ENCODE peak calls at places on chromosomes 4 and X, in five cellular contexts. P is lower lobe of right lung, E is A549, G is WERI-Rb-1, X is sigmoid colon. L is an unnamed sample.

GRCh38 chr4:180923476-180923875 is 1319.7 kb upstream of the TENM3 start:
- DNase-seq in P (no peak), X (no peak), E (no peak), G (no peak), L (no peak)

GRCh38 chr4:87819281-87819919 is 13.4 kb upstream of the MEPE start:
- DNase-seq in P (no peak), X (no peak), G (peak; percentile 21), E (peak; percentile 68), L (no peak)

GRCh38 chr4:52714597-52715254 is 36.5 kb downstream of the ERVMER34-1 start:
- DNase-seq in E (no peak), X (no peak), P (no peak), G (no peak), L (no peak)

GRCh38 chrX:13092455-13092941 is 48.1 kb upstream of the FAM9C start:
- DNase-seq in P (peak; percentile 72), G (no peak), E (no peak), X (peak; percentile 69), L (no peak)

GRCh38 chr4:145735330-145735638 is 55.3 kb downstream of the C4orf51 start:
- DNase-seq in G (no peak), P (no peak), X (no peak), E (peak; percentile 72), L (no peak)

GRCh38 chrX:155086202-155086840 is 15.0 kb downstream of the BRCC3 start:
- DNase-seq in E (peak; percentile 65), G (peak; percentile 67), P (no peak), X (no peak), L (peak; percentile 53)

GRCh38 chr4:79225360-79225759 is 100.5 kb downstream of the NAA11 start:
- DNase-seq in X (no peak), G (no peak), P (no peak), E (no peak), L (no peak)

GRCh38 chr4:92122911-92123310 is 180.9 kb upstream of the GRID2 start:
- DNase-seq in X (no peak), E (no peak), G (no peak), P (no peak), L (no peak)

GRCh38 chr4:119310826-119311225 is 11.1 kb downstream of the FABP2 start:
- DNase-seq in G (no peak), E (no peak), P (no peak), X (no peak), L (no peak)

GRCh38 chrX:55924574-55924973 is 207.0 kb downstream of the RRAGB start:
- DNase-seq in G (no peak), X (no peak), P (no peak), E (no peak), L (no peak)

GRCh38 chr4:106340774-106341173 is 24.4 kb downstream of the AIMP1 start:
- DNase-seq in E (no peak), P (no peak), G (no peak), X (no peak), L (no peak)

GRCh38 chrX:38627683-38628082 is 66.3 kb downstream of the TSPAN7 start:
- DNase-seq in X (no peak), E (peak; percentile 59), P (no peak), G (peak; percentile 33), L (peak; percentile 51)

GRCh38 chr4:66052426-66052825 is 382.1 kb upstream of the EPHA5 start:
- DNase-seq in G (no peak), X (no peak), P (no peak), E (no peak), L (no peak)

GRCh38 chr4:39514888-39515401 is 12.3 kb downstream of the UGDH start:
- DNase-seq in X (no peak), G (no peak), P (peak; percentile 65), E (peak; percentile 96), L (no peak)

GRCh38 chrX:145817299-145817665 is 347 bp upstream of the SLITRK2 start:
- DNase-seq in E (no peak), G (no peak), P (no peak), X (no peak), L (no peak)

GRCh38 chr4:24244663-24245519 is 339.5 kb downstream of the DHX15 start:
- DNase-seq in E (no peak), P (no peak), X (no peak), G (no peak), L (no peak)

GRCh38 chrX:97841544-97842179 is 958.0 kb downstream of the RPA4 start:
- DNase-seq in G (no peak), E (no peak), X (no peak), P (no peak), L (no peak)

GRCh38 chr4:76449362-76449767 is 14.3 kb downstream of the SHROOM3 start:
- DNase-seq in X (no peak), P (no peak), E (no peak), G (no peak), L (peak; percentile 63)

GRCh38 chr4:4694296-4694772 is 152.5 kb upstream of the STX18 start:
- DNase-seq in G (peak; percentile 30), X (no peak), P (no peak), E (no peak), L (peak; percentile 38)

GRCh38 chrX:105328773-105329172 is 108.3 kb upstream of the TEX13A start:
- DNase-seq in P (no peak), E (no peak), G (no peak), X (no peak), L (no peak)

GRCh38 chrX:35351795-35352483 is 409.3 kb downstream of the FAM47B start:
- DNase-seq in P (no peak), G (no peak), X (no peak), E (no peak), L (no peak)

GRCh38 chr4:98555798-98556445 is 102.5 kb downstream of the TSPAN5 start:
- DNase-seq in G (no peak), P (no peak), E (no peak), X (no peak), L (peak; percentile 90)

GRCh38 chr4:38782452-38783108 is at the start of gene TLR10:
- DNase-seq in G (peak; percentile 51), E (peak; percentile 57), X (no peak), P (no peak), L (peak; percentile 46)

GRCh38 chr4:6493668-6494304 is 21.4 kb upstream of the PPP2R2C start:
- DNase-seq in G (no peak), E (no peak), P (no peak), X (no peak), L (no peak)

DNA sequence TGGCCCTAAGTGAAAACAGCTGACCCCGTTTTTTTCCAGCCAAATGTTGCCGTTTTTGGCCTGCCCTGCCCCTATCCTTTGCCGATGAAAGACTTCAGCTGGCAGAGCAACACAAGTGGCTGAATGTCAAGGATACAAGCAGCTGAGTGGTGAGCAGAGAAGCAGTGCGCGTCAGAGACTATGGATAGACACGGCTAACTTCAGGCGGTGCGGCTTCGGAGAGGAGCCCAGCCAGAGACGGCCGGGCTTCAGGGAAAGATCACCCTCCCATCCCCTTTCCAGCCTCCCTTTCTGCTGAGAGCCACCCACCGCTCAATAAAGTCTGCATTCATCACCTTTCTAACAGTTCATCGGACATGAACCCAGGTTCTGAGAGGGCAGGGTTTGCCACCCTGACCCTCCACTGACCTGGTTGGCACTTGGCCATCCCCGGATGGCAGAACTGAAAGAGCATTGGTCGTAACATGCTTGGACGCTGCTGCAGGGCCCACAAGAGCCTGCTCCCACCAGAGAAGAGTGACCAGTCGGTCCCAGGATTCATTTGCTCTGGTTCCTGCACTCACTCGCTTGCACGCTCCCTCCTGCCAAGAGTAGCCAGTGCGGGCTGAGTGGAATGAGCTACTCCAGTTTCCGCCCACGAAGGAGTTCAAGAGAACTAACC is 125.8 kb downstream of the PPEF1 start:
- DNase-seq in E (no peak), P (no peak), G (no peak), X (peak; percentile 72), L (no peak)
- H3K27ac ChIP-seq in E (no peak overlapping the region), P (peak overlapping the region; percentile 36), G (no peak overlapping the region), X (peak overlapping the region; percentile 47), L (no peak overlapping the region)

GRCh38 chr4:16897351-16897750 is 1.1 kb downstream of the LDB2 start:
- DNase-seq in E (no peak), P (no peak), X (no peak), G (no peak), L (peak; percentile 22)
- H3K27ac ChIP-seq in E (no peak overlapping the region), P (peak overlapping the region; percentile 73), X (peak overlapping the region; percentile 77), G (no peak overlapping the region), L (peak overlapping the region; percentile 88)

GRCh38 chr4:140706665-140707064 is 49.5 kb downstream of the TBC1D9 start:
- DNase-seq in G (no peak), X (no peak), P (no peak), E (no peak), L (no peak)

GRCh38 chr4:140707325-140707724 is 48.9 kb downstream of the TBC1D9 start:
- DNase-seq in X (no peak), G (no peak), E (no peak), P (no peak), L (no peak)

GRCh38 chr4:140715121-140715520 is 41.1 kb downstream of the TBC1D9 start:
- DNase-seq in G (no peak), X (no peak), E (no peak), P (no peak), L (no peak)

GRCh38 chr4:140711910-140712309 is 44.3 kb downstream of the TBC1D9 start:
- DNase-seq in E (no peak), X (no peak), P (no peak), G (no peak), L (no peak)

DNA sequence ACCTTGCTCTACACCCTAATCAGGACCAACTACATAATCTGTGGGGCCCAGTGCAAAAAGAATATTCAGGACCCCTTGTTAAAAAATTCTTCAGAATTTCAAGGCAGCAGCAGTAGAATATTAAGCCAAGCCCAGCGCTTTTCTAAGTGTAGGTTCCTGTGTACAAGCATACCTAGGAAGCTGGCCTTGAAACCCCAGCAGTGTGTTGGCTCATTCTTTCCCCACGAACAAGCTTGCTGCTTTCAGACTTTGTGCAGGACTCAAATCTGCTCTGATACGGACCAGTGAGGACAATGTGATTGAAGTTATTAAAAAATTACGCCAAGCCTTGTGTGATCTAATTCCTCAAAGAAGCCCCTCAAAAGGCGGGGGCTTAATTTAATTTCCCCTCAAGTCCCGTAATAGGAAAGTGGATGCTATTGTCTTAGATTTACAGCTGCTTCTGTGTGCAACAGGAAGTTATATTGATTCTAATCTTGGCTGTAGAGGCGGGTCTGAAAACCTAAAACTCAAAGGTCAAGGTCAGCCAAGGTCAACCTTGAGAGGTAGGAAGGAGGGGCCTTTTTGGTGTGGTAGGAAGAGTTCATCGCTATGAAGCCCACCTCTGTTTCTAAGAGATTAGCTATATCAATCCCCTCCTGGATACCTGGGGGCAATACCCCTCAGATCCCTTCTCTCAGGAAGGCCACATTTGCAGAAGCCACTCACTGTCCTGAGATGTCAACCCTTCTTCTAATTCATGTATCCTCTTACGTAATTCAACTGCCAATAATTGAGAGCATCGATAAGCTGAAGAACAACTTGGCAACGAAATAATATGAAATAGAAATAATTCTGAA is 45.2 kb downstream of the TBC1D9 start:
- DNase-seq in P (no peak), E (no peak), X (no peak), G (no peak), L (no peak)
- H3K27ac ChIP-seq in P (no peak overlapping the region), E (no peak overlapping the region), X (no peak overlapping the region), G (no peak overlapping the region), L (no peak overlapping the region)

DNA sequence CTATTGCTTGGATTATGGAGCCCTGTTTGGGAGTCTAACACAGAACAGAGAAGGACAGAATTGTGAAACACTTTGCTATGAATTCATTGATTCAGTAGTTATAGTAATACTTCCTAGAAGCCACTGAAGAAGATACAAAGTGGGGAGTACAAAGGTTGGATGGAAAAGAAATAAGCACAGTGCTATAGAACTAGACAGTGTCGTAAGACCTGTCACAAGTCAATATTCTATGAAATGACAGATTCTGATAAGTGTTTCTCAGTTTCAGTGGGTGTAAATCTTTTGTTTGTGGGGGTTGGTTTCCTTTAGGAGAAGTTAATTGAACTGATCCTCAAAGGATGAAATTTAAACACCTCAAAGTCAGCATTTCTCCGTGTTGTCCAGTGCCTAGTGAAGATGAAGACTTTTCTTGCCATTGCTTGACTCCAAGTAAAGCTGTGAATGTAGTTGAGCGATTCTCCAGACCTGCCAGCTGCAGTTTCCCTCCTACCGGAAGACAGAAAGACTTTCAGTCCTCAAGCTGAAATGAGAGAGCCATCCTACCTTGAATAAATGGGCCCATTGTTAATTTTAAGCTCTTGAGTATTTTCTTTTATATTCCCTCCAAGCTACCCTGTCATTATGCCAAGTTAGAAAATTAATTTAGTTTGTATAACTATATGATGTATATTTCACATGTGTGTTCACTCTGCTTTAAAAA is 7.9 kb downstream of the PDLIM5 start:
- DNase-seq in P (no peak), E (no peak), G (no peak), X (no peak), L (no peak)
- H3K27ac ChIP-seq in P (no peak overlapping the region), E (peak overlapping the region; percentile 15), G (no peak overlapping the region), X (peak overlapping the region; percentile 100), L (no peak overlapping the region)